ENCODE peak calls at places on chromosomes 4 and X, in eight cellular contexts. R is KBM-7, J is C1 segment of cervical spinal cord, A is gastrocnemius medialis, I is WERI-Rb-1, G is foreskin fibroblast, X is OCI-M1, H is neural crest cell. M is an unnamed sample.

GRCh38 chrX:21974011-21974385 is 33.5 kb downstream of the SMS start:
- DNase-seq in R (peak), H (no peak), A (no peak), G (no peak), X (peak), J (no peak), I (no peak), M (peak)

GRCh38 chr4:71130827-71131603 is 137.6 kb downstream of the DCK start:
- DNase-seq in J (no peak), A (no peak), R (no peak), H (no peak), G (peak), X (no peak), I (peak), M (peak)

GRCh38 chrX:96314974-96315373 is 369.7 kb upstream of the DIAPH2 start:
- DNase-seq in I (no peak), A (no peak), J (no peak), G (peak), H (no peak), R (no peak), X (peak), M (no peak)

GRCh38 chrX:54561622-54562021 is 31.6 kb downstream of the GNL3L start:
- DNase-seq in I (no peak), A (no peak), J (no peak), H (no peak), X (no peak), R (no peak), G (no peak), M (no peak)

GRCh38 chr4:169152899-169153298 is 117.9 kb downstream of the SH3RF1 start:
- DNase-seq in J (no peak), I (no peak), A (no peak), H (no peak), R (no peak), G (no peak), X (no peak), M (peak)

GRCh38 chr4:95318483-95318882 is 230.3 kb downstream of the UNC5C start:
- DNase-seq in H (peak), J (no peak), A (no peak), G (no peak), R (no peak), I (no peak), X (no peak), M (peak)

GRCh38 chr4:53039741-53040458 is 177.8 kb downstream of the RASL11B start:
- DNase-seq in G (no peak), A (no peak), X (peak), R (peak), J (no peak), H (no peak), I (no peak), M (no peak)

GRCh38 chr4:3644849-3645627 is 112.8 kb upstream of the LRPAP1 start:
- DNase-seq in J (no peak), I (peak), X (no peak), A (peak), H (no peak), R (no peak), G (peak), M (no peak)

GRCh38 chr4:153151535-153152452 is 52.4 kb upstream of the TRIM2 start:
- DNase-seq in A (no peak), J (peak), H (peak), G (peak), X (peak), R (peak), I (peak), M (peak)

GRCh38 chr4:139933541-139933940 is 220.4 kb downstream of the MAML3 start:
- DNase-seq in A (no peak), G (no peak), H (no peak), R (no peak), I (no peak), J (no peak), X (no peak), M (peak)

GRCh38 chrX:104750146-104750699 is 184.2 kb downstream of the IL1RAPL2 start:
- DNase-seq in A (no peak), H (no peak), R (no peak), X (no peak), J (no peak), I (no peak), G (no peak), M (no peak)

GRCh38 chrX:73266766-73267165 is 52.1 kb upstream of the NAP1L2 start:
- DNase-seq in I (no peak), J (no peak), H (no peak), G (no peak), R (peak), X (no peak), A (no peak), M (no peak)